ENCODE peak calls at places on chromosomes 16 and 17, in six cellular contexts. One of them, this sample, is unnamed.

GRCh38 chr17:59400858-59401257 is 69.4 kb downstream of the YPEL2 start:
- DNase-seq in heart right ventricle: no peak
- DNase-seq in lower lobe of right lung: no peak
- DNase-seq in astrocyte of the spinal cord: no peak
- DNase-seq in cardiac muscle cell: no peak
- DNase-seq in DND-41: no peak
- DNase-seq in this sample: peak

GRCh38 chr16:61897657-61898056 is 138.6 kb downstream of the CDH8 start:
- DNase-seq in heart right ventricle: no peak
- DNase-seq in lower lobe of right lung: no peak
- DNase-seq in astrocyte of the spinal cord: no peak
- DNase-seq in cardiac muscle cell: no peak
- DNase-seq in DND-41: no peak
- DNase-seq in this sample: no peak

GRCh38 chr16:15777533-15778203 is 79.2 kb downstream of the MYH11 start:
- DNase-seq in heart right ventricle: no peak
- DNase-seq in lower lobe of right lung: no peak
- DNase-seq in astrocyte of the spinal cord: peak
- DNase-seq in cardiac muscle cell: peak
- DNase-seq in DND-41: peak
- DNase-seq in this sample: peak

GRCh38 chr16:51326131-51326856 is 175.2 kb upstream of the SALL1 start:
- DNase-seq in heart right ventricle: no peak
- DNase-seq in lower lobe of right lung: no peak
- DNase-seq in astrocyte of the spinal cord: peak
- DNase-seq in cardiac muscle cell: peak
- DNase-seq in DND-41: no peak
- DNase-seq in this sample: peak

GRCh38 chr17:73283841-73284282 is 22.2 kb upstream of the CPSF4L start:
- DNase-seq in heart right ventricle: no peak
- DNase-seq in lower lobe of right lung: no peak
- DNase-seq in astrocyte of the spinal cord: no peak
- DNase-seq in cardiac muscle cell: no peak
- DNase-seq in DND-41: no peak
- DNase-seq in this sample: peak

GRCh38 chr17:33272438-33272837 is 20.7 kb downstream of the ASIC2 start:
- DNase-seq in heart right ventricle: no peak
- DNase-seq in lower lobe of right lung: no peak
- DNase-seq in astrocyte of the spinal cord: no peak
- DNase-seq in cardiac muscle cell: no peak
- DNase-seq in DND-41: no peak
- DNase-seq in this sample: no peak

GRCh38 chr17:74199306-74200092 is 4.0 kb upstream of the RPL38 start:
- DNase-seq in heart right ventricle: peak
- DNase-seq in lower lobe of right lung: peak
- DNase-seq in astrocyte of the spinal cord: peak
- DNase-seq in cardiac muscle cell: peak
- DNase-seq in DND-41: peak
- DNase-seq in this sample: peak

GRCh38 chr17:79982986-79983385 is 52.7 kb downstream of the TBC1D16 start:
- DNase-seq in heart right ventricle: no peak
- DNase-seq in lower lobe of right lung: peak
- DNase-seq in astrocyte of the spinal cord: no peak
- DNase-seq in cardiac muscle cell: no peak
- DNase-seq in DND-41: no peak
- DNase-seq in this sample: no peak

GRCh38 chr16:12092347-12092882 is 115.9 kb downstream of the SNX29 start:
- DNase-seq in heart right ventricle: no peak
- DNase-seq in lower lobe of right lung: peak
- DNase-seq in astrocyte of the spinal cord: peak
- DNase-seq in cardiac muscle cell: peak
- DNase-seq in DND-41: no peak
- DNase-seq in this sample: peak

GRCh38 chr16:60771138-60771537 is 1265.1 kb downstream of the CDH8 start:
- DNase-seq in heart right ventricle: no peak
- DNase-seq in lower lobe of right lung: no peak
- DNase-seq in astrocyte of the spinal cord: no peak
- DNase-seq in cardiac muscle cell: no peak
- DNase-seq in DND-41: no peak
- DNase-seq in this sample: no peak

GRCh38 chr17:36657390-36657762 is 56.0 kb downstream of the MRM1 start:
- DNase-seq in heart right ventricle: no peak
- DNase-seq in lower lobe of right lung: no peak
- DNase-seq in astrocyte of the spinal cord: no peak
- DNase-seq in cardiac muscle cell: peak
- DNase-seq in DND-41: no peak
- DNase-seq in this sample: no peak

GRCh38 chr16:70695351-70696070 is 9.7 kb upstream of the MTSS2 start:
- DNase-seq in heart right ventricle: peak
- DNase-seq in lower lobe of right lung: peak
- DNase-seq in astrocyte of the spinal cord: no peak
- DNase-seq in cardiac muscle cell: no peak
- DNase-seq in DND-41: peak
- DNase-seq in this sample: peak

GRCh38 chr16:78249832-78250231 is 150.4 kb downstream of the WWOX start:
- DNase-seq in heart right ventricle: no peak
- DNase-seq in lower lobe of right lung: no peak
- DNase-seq in astrocyte of the spinal cord: no peak
- DNase-seq in cardiac muscle cell: no peak
- DNase-seq in DND-41: no peak
- DNase-seq in this sample: no peak

GRCh38 chr17:76219670-76220383 is 20.5 kb downstream of the RNF157 start:
- DNase-seq in heart right ventricle: no peak
- DNase-seq in lower lobe of right lung: no peak
- DNase-seq in astrocyte of the spinal cord: no peak
- DNase-seq in cardiac muscle cell: no peak
- DNase-seq in DND-41: no peak
- DNase-seq in this sample: no peak

DNA sequence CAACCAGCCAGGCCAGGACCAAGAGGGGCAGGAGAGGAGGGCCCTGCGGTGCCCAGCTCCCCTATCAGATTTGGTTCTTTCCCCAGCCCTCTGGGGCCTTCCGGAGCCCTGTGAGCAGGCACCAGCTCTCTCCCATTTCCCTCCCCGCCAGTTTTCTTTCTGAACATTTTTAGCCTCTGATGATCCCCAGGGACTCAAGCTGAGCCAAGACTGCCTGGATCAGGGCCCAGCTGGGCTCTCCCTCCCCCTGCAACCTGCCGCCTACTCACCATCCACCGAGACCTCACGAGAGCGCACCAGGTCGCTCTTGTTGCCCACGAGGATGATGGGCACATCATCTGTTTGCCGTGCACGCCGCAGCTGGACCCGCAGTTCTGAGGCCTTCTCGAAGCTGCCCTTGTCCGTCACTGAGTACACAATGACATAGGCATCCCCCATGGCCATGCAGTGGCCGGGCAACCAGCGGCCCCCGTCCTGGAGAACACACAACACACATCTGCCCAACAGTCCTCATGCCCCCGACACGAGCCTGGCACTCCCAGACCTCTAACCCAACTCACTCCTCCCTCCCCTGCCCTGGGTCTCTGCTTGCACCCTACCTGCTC is 2.0 kb downstream of the RRAD start:
- DNase-seq in heart right ventricle: peak
- DNase-seq in lower lobe of right lung: no peak
- DNase-seq in astrocyte of the spinal cord: peak
- DNase-seq in cardiac muscle cell: peak
- DNase-seq in DND-41: no peak
- DNase-seq in this sample: peak
- H3K4me3 ChIP-seq in heart right ventricle: peak
- H3K4me3 ChIP-seq in lower lobe of right lung: peak
- H3K4me3 ChIP-seq in astrocyte of the spinal cord: no peak
- H3K4me3 ChIP-seq in cardiac muscle cell: peak
- H3K4me3 ChIP-seq in DND-41: no peak
- H3K4me3 ChIP-seq in this sample: no peak

DNA sequence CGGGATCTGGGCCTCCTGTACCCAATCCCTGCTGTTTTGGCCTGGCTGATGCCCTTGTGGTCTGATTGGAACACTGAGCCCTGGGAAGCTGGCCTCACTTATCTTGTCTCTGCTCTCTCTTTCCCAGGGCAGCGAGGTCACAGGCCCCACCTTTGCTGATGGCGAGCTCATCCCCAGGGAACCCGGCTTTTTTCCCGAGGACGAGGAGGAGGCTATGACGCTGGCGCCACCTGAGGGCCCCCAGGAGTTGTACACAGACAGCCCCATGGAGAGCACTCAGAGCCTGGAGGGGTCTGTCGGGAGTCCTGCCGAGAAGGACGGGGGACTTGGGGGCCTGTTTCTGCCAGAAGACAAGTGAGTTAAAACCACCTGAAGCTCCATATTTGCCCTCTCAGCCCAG is 126.0 kb downstream of the RAB11FIP4 start:
- DNase-seq in heart right ventricle: no peak
- DNase-seq in lower lobe of right lung: no peak
- DNase-seq in astrocyte of the spinal cord: no peak
- DNase-seq in cardiac muscle cell: no peak
- DNase-seq in DND-41: no peak
- DNase-seq in this sample: no peak
- TF ChIP-seq CTCF in heart right ventricle: peak
- TF ChIP-seq CTCF in lower lobe of right lung: no peak
- TF ChIP-seq CTCF in astrocyte of the spinal cord: peak
- TF ChIP-seq CTCF in cardiac muscle cell: peak
- TF ChIP-seq CTCF in DND-41: peak
- TF ChIP-seq CTCF in this sample: peak

GRCh38 chr16:2150418-2151187 is 2.2 kb downstream of the RAB26 start:
- DNase-seq in heart right ventricle: no peak
- DNase-seq in lower lobe of right lung: no peak
- DNase-seq in astrocyte of the spinal cord: peak
- DNase-seq in cardiac muscle cell: peak
- DNase-seq in DND-41: no peak
- DNase-seq in this sample: no peak
- H3K4me3 ChIP-seq in heart right ventricle: no peak
- H3K4me3 ChIP-seq in lower lobe of right lung: no peak
- H3K4me3 ChIP-seq in astrocyte of the spinal cord: no peak
- H3K4me3 ChIP-seq in cardiac muscle cell: no peak
- H3K4me3 ChIP-seq in DND-41: no peak
- H3K4me3 ChIP-seq in this sample: no peak

DNA sequence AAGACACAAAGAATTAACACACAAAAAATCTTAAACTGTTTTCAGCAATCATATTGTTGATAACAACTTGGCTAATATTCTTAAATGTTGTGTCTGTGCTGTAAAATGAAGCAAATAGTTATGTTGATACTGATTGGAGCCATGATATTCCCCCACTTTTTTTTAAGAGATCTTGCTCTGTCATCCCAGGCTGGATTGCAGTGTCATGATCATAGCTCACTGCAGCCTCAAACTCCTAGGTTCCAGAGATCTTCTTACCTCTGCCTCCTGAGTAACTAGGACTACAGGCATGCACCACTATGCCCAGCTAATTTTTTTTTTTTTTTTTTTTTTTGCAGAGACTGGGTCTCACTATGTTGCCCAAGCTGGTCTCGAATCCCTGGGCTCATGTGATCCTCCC is 26.0 kb downstream of the BBS2 start:
- DNase-seq in heart right ventricle: no peak
- DNase-seq in lower lobe of right lung: no peak
- DNase-seq in astrocyte of the spinal cord: no peak
- DNase-seq in cardiac muscle cell: no peak
- DNase-seq in DND-41: no peak
- DNase-seq in this sample: no peak
- TF ChIP-seq CTCF in heart right ventricle: no peak
- TF ChIP-seq CTCF in lower lobe of right lung: no peak
- TF ChIP-seq CTCF in astrocyte of the spinal cord: no peak
- TF ChIP-seq CTCF in cardiac muscle cell: no peak
- TF ChIP-seq CTCF in DND-41: no peak
- TF ChIP-seq CTCF in this sample: no peak

GRCh38 chr17:9238340-9239259 is 217.3 kb downstream of the NTN1 start:
- DNase-seq in heart right ventricle: no peak
- DNase-seq in lower lobe of right lung: no peak
- DNase-seq in astrocyte of the spinal cord: no peak
- DNase-seq in cardiac muscle cell: no peak
- DNase-seq in DND-41: no peak
- DNase-seq in this sample: no peak

GRCh38 chr17:9237661-9238301 is 216.5 kb downstream of the NTN1 start:
- DNase-seq in heart right ventricle: no peak
- DNase-seq in lower lobe of right lung: peak
- DNase-seq in astrocyte of the spinal cord: no peak
- DNase-seq in cardiac muscle cell: no peak
- DNase-seq in DND-41: no peak
- DNase-seq in this sample: no peak

GRCh38 chr17:9240659-9241370 is 219.5 kb downstream of the NTN1 start:
- DNase-seq in heart right ventricle: peak
- DNase-seq in lower lobe of right lung: no peak
- DNase-seq in astrocyte of the spinal cord: peak
- DNase-seq in cardiac muscle cell: peak
- DNase-seq in DND-41: no peak
- DNase-seq in this sample: peak

GRCh38 chr17:9239821-9240658 is 218.7 kb downstream of the NTN1 start:
- DNase-seq in heart right ventricle: peak
- DNase-seq in lower lobe of right lung: peak
- DNase-seq in astrocyte of the spinal cord: peak
- DNase-seq in cardiac muscle cell: peak
- DNase-seq in DND-41: peak
- DNase-seq in this sample: peak

DNA sequence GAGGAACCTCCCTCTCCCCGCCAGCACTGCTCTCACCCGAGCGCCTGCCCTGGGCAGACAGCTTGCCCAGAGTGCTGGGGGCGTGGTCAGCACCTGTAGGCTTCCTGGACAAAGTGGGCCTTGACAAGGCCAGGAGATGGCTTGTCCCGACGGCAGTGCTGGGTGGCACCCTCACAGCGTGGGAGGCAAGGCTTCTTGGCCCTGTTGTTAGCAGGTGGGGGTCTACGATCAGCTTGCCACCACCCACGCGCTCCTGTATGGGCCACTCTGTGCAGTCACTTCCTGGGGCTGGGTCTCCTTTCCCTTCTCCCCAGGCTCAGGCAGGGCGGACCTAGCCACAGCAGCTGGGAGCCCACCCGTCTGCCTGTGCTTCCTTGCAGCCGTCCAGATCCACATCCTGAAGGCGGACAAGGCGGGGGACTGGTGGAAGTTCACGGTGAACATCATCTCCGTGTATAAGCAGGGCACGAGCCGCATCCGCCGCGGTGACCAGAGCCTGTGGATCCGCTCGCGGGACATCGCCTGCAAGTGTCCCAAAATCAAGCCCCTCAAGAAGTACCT is 218.0 kb downstream of the NTN1 start:
- DNase-seq in heart right ventricle: no peak
- DNase-seq in lower lobe of right lung: peak
- DNase-seq in astrocyte of the spinal cord: no peak
- DNase-seq in cardiac muscle cell: no peak
- DNase-seq in DND-41: no peak
- DNase-seq in this sample: no peak
- H3K4me3 ChIP-seq in heart right ventricle: peak
- H3K4me3 ChIP-seq in lower lobe of right lung: peak
- H3K4me3 ChIP-seq in astrocyte of the spinal cord: peak
- H3K4me3 ChIP-seq in cardiac muscle cell: peak
- H3K4me3 ChIP-seq in DND-41: no peak
- H3K4me3 ChIP-seq in this sample: peak